ENCODE peak calls at places on chromosomes 2 and 18, in five cellular contexts. One of them, this sample, is unnamed.

GRCh38 chr2:37211939-37212338 is 15.6 kb downstream of the CEBPZOS start:
- DNase-seq in HTR-8/SVneo: no peak
- DNase-seq in RKO: no peak
- DNase-seq in heart left ventricle: no peak
- DNase-seq in suprapubic skin: no peak
- DNase-seq in this sample: no peak

GRCh38 chr18:9055185-9055584 is 47.3 kb upstream of the NDUFV2 start:
- DNase-seq in HTR-8/SVneo: peak
- DNase-seq in RKO: peak
- DNase-seq in heart left ventricle: no peak
- DNase-seq in suprapubic skin: no peak
- DNase-seq in this sample: no peak

GRCh38 chr2:219551863-219552381 is 8.1 kb downstream of the TMEM198 start:
- DNase-seq in HTR-8/SVneo: no peak
- DNase-seq in RKO: no peak
- DNase-seq in heart left ventricle: no peak
- DNase-seq in suprapubic skin: no peak
- DNase-seq in this sample: no peak

GRCh38 chr2:46294185-46294836 is 2.9 kb upstream of the EPAS1 start:
- DNase-seq in HTR-8/SVneo: no peak
- DNase-seq in RKO: peak
- DNase-seq in heart left ventricle: peak
- DNase-seq in suprapubic skin: no peak
- DNase-seq in this sample: no peak

GRCh38 chr18:35408843-35409261 is 31.7 kb upstream of the ZNF396 start:
- DNase-seq in HTR-8/SVneo: no peak
- DNase-seq in RKO: no peak
- DNase-seq in heart left ventricle: no peak
- DNase-seq in suprapubic skin: no peak
- DNase-seq in this sample: no peak

GRCh38 chr18:48238636-48239035 is 170.5 kb downstream of the ZBTB7C start:
- DNase-seq in HTR-8/SVneo: no peak
- DNase-seq in RKO: no peak
- DNase-seq in heart left ventricle: no peak
- DNase-seq in suprapubic skin: no peak
- DNase-seq in this sample: no peak

GRCh38 chr18:70420151-70420898 is 131.5 kb downstream of the SOCS6 start:
- DNase-seq in HTR-8/SVneo: no peak
- DNase-seq in RKO: peak
- DNase-seq in heart left ventricle: no peak
- DNase-seq in suprapubic skin: no peak
- DNase-seq in this sample: no peak

GRCh38 chr18:56312554-56312953 is 325.8 kb downstream of the TXNL1 start:
- DNase-seq in HTR-8/SVneo: no peak
- DNase-seq in RKO: no peak
- DNase-seq in heart left ventricle: no peak
- DNase-seq in suprapubic skin: no peak
- DNase-seq in this sample: no peak

GRCh38 chr18:62990653-62991052 is 275.3 kb downstream of the PHLPP1 start:
- DNase-seq in HTR-8/SVneo: no peak
- DNase-seq in RKO: no peak
- DNase-seq in heart left ventricle: no peak
- DNase-seq in suprapubic skin: no peak
- DNase-seq in this sample: no peak

GRCh38 chr2:156864753-156865152 is 392.8 kb upstream of the GALNT5 start:
- DNase-seq in HTR-8/SVneo: no peak
- DNase-seq in RKO: no peak
- DNase-seq in heart left ventricle: no peak
- DNase-seq in suprapubic skin: no peak
- DNase-seq in this sample: no peak

GRCh38 chr2:237254369-237254861 is 159.5 kb downstream of the COL6A3 start:
- DNase-seq in HTR-8/SVneo: no peak
- DNase-seq in RKO: no peak
- DNase-seq in heart left ventricle: no peak
- DNase-seq in suprapubic skin: no peak
- DNase-seq in this sample: no peak

GRCh38 chr2:48391576-48391975 is 138.4 kb upstream of the STON1 start:
- DNase-seq in HTR-8/SVneo: no peak
- DNase-seq in RKO: no peak
- DNase-seq in heart left ventricle: no peak
- DNase-seq in suprapubic skin: no peak
- DNase-seq in this sample: no peak

GRCh38 chr2:189298038-189298437 is 118.5 kb upstream of the COL5A2 start:
- DNase-seq in HTR-8/SVneo: no peak
- DNase-seq in RKO: no peak
- DNase-seq in heart left ventricle: no peak
- DNase-seq in suprapubic skin: no peak
- DNase-seq in this sample: no peak

GRCh38 chr2:11248-11941 is 34.9 kb downstream of the FAM110C start:
- DNase-seq in HTR-8/SVneo: no peak
- DNase-seq in RKO: peak
- DNase-seq in heart left ventricle: no peak
- DNase-seq in suprapubic skin: peak
- DNase-seq in this sample: no peak

GRCh38 chr2:86097913-86098312 is 7.8 kb downstream of the POLR1A start:
- DNase-seq in HTR-8/SVneo: no peak
- DNase-seq in RKO: no peak
- DNase-seq in heart left ventricle: no peak
- DNase-seq in suprapubic skin: no peak
- DNase-seq in this sample: no peak

GRCh38 chr2:223762853-223763252 is 74.5 kb downstream of the AP1S3 start:
- DNase-seq in HTR-8/SVneo: no peak
- DNase-seq in RKO: no peak
- DNase-seq in heart left ventricle: no peak
- DNase-seq in suprapubic skin: no peak
- DNase-seq in this sample: no peak

GRCh38 chr2:40243581-40243980 is 208.3 kb downstream of the SLC8A1 start:
- DNase-seq in HTR-8/SVneo: no peak
- DNase-seq in RKO: no peak
- DNase-seq in heart left ventricle: no peak
- DNase-seq in suprapubic skin: no peak
- DNase-seq in this sample: no peak

GRCh38 chr2:174786066-174786725 is 21.9 kb upstream of the CHRNA1 start:
- DNase-seq in HTR-8/SVneo: no peak
- DNase-seq in RKO: no peak
- DNase-seq in heart left ventricle: no peak
- DNase-seq in suprapubic skin: no peak
- DNase-seq in this sample: no peak

GRCh38 chr2:207487650-207488315 is 42.0 kb upstream of the CREB1 start:
- DNase-seq in HTR-8/SVneo: peak
- DNase-seq in RKO: peak
- DNase-seq in heart left ventricle: no peak
- DNase-seq in suprapubic skin: no peak
- DNase-seq in this sample: no peak

GRCh38 chr2:129699781-129700573 is 279.5 kb upstream of the RAB6C start:
- DNase-seq in HTR-8/SVneo: no peak
- DNase-seq in RKO: no peak
- DNase-seq in heart left ventricle: no peak
- DNase-seq in suprapubic skin: no peak
- DNase-seq in this sample: no peak

GRCh38 chr2:8526403-8526696 is 155.5 kb upstream of the ID2 start:
- DNase-seq in HTR-8/SVneo: no peak
- DNase-seq in RKO: no peak
- DNase-seq in heart left ventricle: no peak
- DNase-seq in suprapubic skin: no peak
- DNase-seq in this sample: no peak

GRCh38 chr2:96768083-96768561 is 7.4 kb downstream of the CNNM4 start:
- DNase-seq in HTR-8/SVneo: no peak
- DNase-seq in RKO: no peak
- DNase-seq in heart left ventricle: no peak
- DNase-seq in suprapubic skin: no peak
- DNase-seq in this sample: no peak

GRCh38 chr2:238462782-238463396 is 36.2 kb downstream of the ASB1 start:
- DNase-seq in HTR-8/SVneo: peak
- DNase-seq in RKO: peak
- DNase-seq in heart left ventricle: no peak
- DNase-seq in suprapubic skin: no peak
- DNase-seq in this sample: peak

GRCh38 chr2:239720411-239721365 is 304.5 kb downstream of the NDUFA10 start:
- DNase-seq in HTR-8/SVneo: no peak
- DNase-seq in RKO: no peak
- DNase-seq in heart left ventricle: peak
- DNase-seq in suprapubic skin: peak
- DNase-seq in this sample: no peak

GRCh38 chr2:20156051-20156730 is 68.7 kb downstream of the SDC1 start:
- DNase-seq in HTR-8/SVneo: no peak
- DNase-seq in RKO: no peak
- DNase-seq in heart left ventricle: no peak
- DNase-seq in suprapubic skin: no peak
- DNase-seq in this sample: no peak

GRCh38 chr2:229686122-229686919 is 28.0 kb downstream of the DNER start:
- DNase-seq in HTR-8/SVneo: no peak
- DNase-seq in RKO: no peak
- DNase-seq in heart left ventricle: no peak
- DNase-seq in suprapubic skin: no peak
- DNase-seq in this sample: no peak

GRCh38 chr2:230184727-230185578 is 34.8 kb downstream of the SP110 start:
- DNase-seq in HTR-8/SVneo: no peak
- DNase-seq in RKO: no peak
- DNase-seq in heart left ventricle: no peak
- DNase-seq in suprapubic skin: no peak
- DNase-seq in this sample: no peak

GRCh38 chr2:118371500-118371899 is 283.2 kb downstream of the INSIG2 start:
- DNase-seq in HTR-8/SVneo: no peak
- DNase-seq in RKO: peak
- DNase-seq in heart left ventricle: no peak
- DNase-seq in suprapubic skin: no peak
- DNase-seq in this sample: no peak

GRCh38 chr2:16973586-16974274 is 308.1 kb upstream of the CYRIA start:
- DNase-seq in HTR-8/SVneo: no peak
- DNase-seq in RKO: no peak
- DNase-seq in heart left ventricle: no peak
- DNase-seq in suprapubic skin: no peak
- DNase-seq in this sample: no peak

GRCh38 chr2:38274286-38275276 is 102.5 kb downstream of the ATL2 start:
- DNase-seq in HTR-8/SVneo: peak
- DNase-seq in RKO: peak
- DNase-seq in heart left ventricle: peak
- DNase-seq in suprapubic skin: no peak
- DNase-seq in this sample: peak

GRCh38 chr2:221791840-221792239 is 219.7 kb upstream of the EPHA4 start:
- DNase-seq in HTR-8/SVneo: no peak
- DNase-seq in RKO: no peak
- DNase-seq in heart left ventricle: no peak
- DNase-seq in suprapubic skin: no peak
- DNase-seq in this sample: no peak

GRCh38 chr2:239932881-239933735 is 92.0 kb downstream of the NDUFA10 start:
- DNase-seq in HTR-8/SVneo: no peak
- DNase-seq in RKO: no peak
- DNase-seq in heart left ventricle: peak
- DNase-seq in suprapubic skin: peak
- DNase-seq in this sample: no peak